ENCODE peak calls at places on chromosomes 6 and 20, in five cellular contexts. P is iPS-NIHi11, D is astrocyte, X is fibroblast of lung, N is posterior cingulate gyrus. G is an unnamed sample.

GRCh38 chr6:446418-447366 is 55.1 kb downstream of the IRF4 start:
- DNase-seq in N (no peak), X (no peak), P (no peak), D (no peak), G (peak)

GRCh38 chr20:15610700-15611277 is 962.5 kb downstream of the KIF16B start:
- DNase-seq in D (no peak), N (no peak), X (no peak), P (no peak), G (no peak)

GRCh38 chr6:106347219-106347618 is 13.3 kb upstream of the CRYBG1 start:
- DNase-seq in X (no peak), D (no peak), N (no peak), P (no peak), G (no peak)

GRCh38 chr6:132746049-132746448 is 11.7 kb downstream of the VNN2 start:
- DNase-seq in X (no peak), P (no peak), D (no peak), N (no peak), G (no peak)

GRCh38 chr6:168001037-168001348 is 3.5 kb downstream of the KIF25 start:
- DNase-seq in D (no peak), N (peak), X (no peak), P (no peak), G (no peak)

GRCh38 chr6:45032426-45032825 is 295.7 kb upstream of the RUNX2 start:
- DNase-seq in X (no peak), D (no peak), P (no peak), N (no peak), G (no peak)

GRCh38 chr6:105483492-105483891 is 80.6 kb upstream of the PREP start:
- DNase-seq in P (no peak), N (no peak), X (peak), D (peak), G (peak)

GRCh38 chr20:2775139-2775538 is 25.3 kb downstream of the CPXM1 start:
- DNase-seq in P (no peak), X (no peak), N (no peak), D (no peak), G (no peak)

GRCh38 chr6:132937466-132937906 is 123.1 kb downstream of the RPS12 start:
- DNase-seq in P (peak), D (peak), X (peak), N (no peak), G (peak)

GRCh38 chr6:45630801-45631200 is 253.1 kb upstream of the SUPT3H start:
- DNase-seq in P (no peak), N (no peak), X (peak), D (no peak), G (peak)

GRCh38 chr6:130843575-130844320 is 16.5 kb downstream of the SMLR1 start:
- DNase-seq in P (peak), D (peak), X (peak), N (no peak), G (peak)

GRCh38 chr6:149046822-149047246 is 270.7 kb upstream of the TAB2 start:
- DNase-seq in N (no peak), D (peak), X (no peak), P (no peak), G (peak)

GRCh38 chr6:16184554-16184953 is 53.8 kb upstream of the GMPR start:
- DNase-seq in D (no peak), N (no peak), P (no peak), X (no peak), G (no peak)

GRCh38 chr6:79949235-79949634 is 1.9 kb upstream of the ELOVL4 start:
- DNase-seq in X (peak), P (peak), D (peak), N (no peak), G (peak)

GRCh38 chr6:157800420-157801237 is 22.4 kb upstream of the SNX9 start:
- DNase-seq in N (no peak), X (peak), D (peak), P (no peak), G (peak)

GRCh38 chr20:44342240-44342639 is 5.4 kb downstream of the R3HDML start:
- DNase-seq in D (no peak), X (no peak), N (no peak), P (no peak), G (peak)

GRCh38 chr20:52110456-52110855 is 81.1 kb downstream of the ZFP64 start:
- DNase-seq in X (no peak), D (no peak), P (no peak), N (no peak), G (no peak)

GRCh38 chr6:90086517-90086916 is 192.2 kb downstream of the GJA10 start:
- DNase-seq in P (no peak), D (peak), N (no peak), X (no peak), G (peak)

GRCh38 chr6:158584236-158584651 is 24.4 kb downstream of the TMEM181 start:
- DNase-seq in X (no peak), D (no peak), N (no peak), P (no peak), G (no peak)

GRCh38 chr20:2312876-2313275 is 17.1 kb downstream of the TGM3 start:
- DNase-seq in P (no peak), N (no peak), D (no peak), X (no peak), G (no peak)

GRCh38 chr6:170186006-170186908 is 104.6 kb downstream of the DLL1 start:
- DNase-seq in X (no peak), N (peak), P (no peak), D (no peak), G (no peak)

GRCh38 chr6:112163295-112164257 is 76.2 kb downstream of the FAM229B start:
- DNase-seq in X (peak), D (no peak), N (no peak), P (peak), G (peak)

GRCh38 chr6:145808239-145808638 is 6.4 kb downstream of the FBXO30 start:
- DNase-seq in X (peak), N (no peak), D (no peak), P (no peak), G (no peak)

GRCh38 chr6:57313009-57313408 is 4.4 kb upstream of the PRIM2 start:
- DNase-seq in D (no peak), P (no peak), X (no peak), N (no peak), G (no peak)

GRCh38 chr20:10119336-10119735 is 84.5 kb downstream of the ANKEF1 start:
- DNase-seq in D (no peak), P (no peak), N (no peak), X (no peak), G (no peak)

GRCh38 chr6:12890171-12890790 is 173.7 kb downstream of the PHACTR1 start:
- DNase-seq in D (no peak), P (no peak), X (no peak), N (no peak), G (no peak)

GRCh38 chr6:27145731-27146455 is 101.6 kb upstream of the PRSS16 start:
- DNase-seq in N (no peak), D (peak), P (peak), X (peak), G (peak)